ENCODE peak calls at places on chromosome 5, in four cellular contexts. B, X, Q and O are unnamed samples.

GRCh38 chr5:62732677-62733121 is 154.1 kb downstream of the LRRC70 start:
- DNase-seq in B (peak), X (no peak), Q (no peak), O (no peak)

GRCh38 chr5:111932628-111933027 is 175.6 kb upstream of the NREP start:
- DNase-seq in B (peak), X (no peak), Q (no peak), O (no peak)

GRCh38 chr5:77155179-77155839 is 55.2 kb upstream of the PDE8B start:
- DNase-seq in B (no peak), X (no peak), Q (no peak), O (no peak)

GRCh38 chr5:175235251-175235963 is 208.6 kb downstream of the DRD1 start:
- DNase-seq in B (no peak), X (no peak), Q (no peak), O (no peak)

GRCh38 chr5:159965031-159965837 is 43.7 kb upstream of the TTC1 start:
- DNase-seq in B (peak), X (no peak), Q (no peak), O (no peak)

GRCh38 chr5:6525910-6526309 is 77.3 kb downstream of the UBE2QL1 start:
- DNase-seq in B (peak), X (no peak), Q (no peak), O (no peak)

GRCh38 chr5:144566747-144567415 is 396.2 kb downstream of the KCTD16 start:
- DNase-seq in B (peak), X (no peak), Q (no peak), O (no peak)

GRCh38 chr5:77003246-77003645 is 27.0 kb upstream of the AGGF1 start:
- DNase-seq in B (no peak), X (no peak), Q (no peak), O (no peak)

GRCh38 chr5:149841844-149842793 is 102.5 kb downstream of the PDE6A start:
- DNase-seq in B (no peak), X (no peak), Q (no peak), O (no peak)

GRCh38 chr5:123429221-123429954 is 6.2 kb upstream of the CEP120 start:
- DNase-seq in B (no peak), X (no peak), Q (no peak), O (no peak)

GRCh38 chr5:126938461-126938860 is 91.9 kb downstream of the MARCHF3 start:
- DNase-seq in B (peak), X (no peak), Q (no peak), O (no peak)

GRCh38 chr5:82758881-82759280 is 318.3 kb downstream of the TMEM167A start:
- DNase-seq in B (no peak), X (no peak), Q (no peak), O (no peak)

GRCh38 chr5:100840364-100840763 is 62.7 kb downstream of the ST8SIA4 start:
- DNase-seq in B (peak), X (no peak), Q (no peak), O (no peak)